ENCODE peak calls at places on chromosomes 5 and 9, in nine cellular contexts. One of them, this sample, is unnamed.

GRCh38 chr5:19903611-19904010 is 84.4 kb downstream of the CDH18 start:
- DNase-seq in breast epithelium: no peak
- DNase-seq in HCT116: no peak
- DNase-seq in BJ: no peak
- DNase-seq in hepatocyte: no peak
- DNase-seq in endothelial cell of umbilical vein: no peak
- DNase-seq in tibial artery: no peak
- DNase-seq in suprapubic skin: no peak
- DNase-seq in MM.1S: no peak
- DNase-seq in this sample: no peak

GRCh38 chr9:93669116-93669957 is 93.0 kb downstream of the PHF2 start:
- DNase-seq in tibial artery: peak; percentile 19
- DNase-seq in breast epithelium: peak; percentile 14
- DNase-seq in suprapubic skin: peak; percentile 69
- DNase-seq in endothelial cell of umbilical vein: no peak
- DNase-seq in BJ: no peak
- DNase-seq in hepatocyte: no peak
- DNase-seq in HCT116: no peak
- DNase-seq in MM.1S: no peak
- DNase-seq in this sample: no peak

GRCh38 chr9:75907329-75907728 is 16.9 kb downstream of the PCSK5 start:
- DNase-seq in breast epithelium: no peak
- DNase-seq in BJ: no peak
- DNase-seq in HCT116: no peak
- DNase-seq in hepatocyte: peak; percentile 59
- DNase-seq in MM.1S: no peak
- DNase-seq in suprapubic skin: no peak
- DNase-seq in endothelial cell of umbilical vein: peak; percentile 29
- DNase-seq in tibial artery: no peak
- DNase-seq in this sample: peak; percentile 64

GRCh38 chr5:136375920-136376319 is 10.6 kb upstream of the TRPC7 start:
- DNase-seq in MM.1S: no peak
- DNase-seq in hepatocyte: no peak
- DNase-seq in suprapubic skin: no peak
- DNase-seq in tibial artery: no peak
- DNase-seq in endothelial cell of umbilical vein: no peak
- DNase-seq in HCT116: no peak
- DNase-seq in breast epithelium: no peak
- DNase-seq in BJ: no peak
- DNase-seq in this sample: no peak

GRCh38 chr5:5497132-5497748 is 74.8 kb downstream of the ICE1 start:
- DNase-seq in suprapubic skin: no peak
- DNase-seq in breast epithelium: no peak
- DNase-seq in HCT116: peak; percentile 26
- DNase-seq in BJ: no peak
- DNase-seq in endothelial cell of umbilical vein: peak; percentile 37
- DNase-seq in tibial artery: peak; percentile 36
- DNase-seq in MM.1S: peak; percentile 64
- DNase-seq in hepatocyte: peak; percentile 80
- DNase-seq in this sample: peak; percentile 56

GRCh38 chr9:107284636-107285035 is 1.6 kb downstream of the RAD23B start:
- DNase-seq in hepatocyte: no peak
- DNase-seq in suprapubic skin: no peak
- DNase-seq in endothelial cell of umbilical vein: peak; percentile 24
- DNase-seq in breast epithelium: no peak
- DNase-seq in MM.1S: peak; percentile 68
- DNase-seq in BJ: no peak
- DNase-seq in tibial artery: no peak
- DNase-seq in HCT116: no peak
- DNase-seq in this sample: no peak

GRCh38 chr5:153654444-153654843 is 164.0 kb downstream of the GRIA1 start:
- DNase-seq in MM.1S: no peak
- DNase-seq in hepatocyte: no peak
- DNase-seq in tibial artery: no peak
- DNase-seq in breast epithelium: no peak
- DNase-seq in suprapubic skin: no peak
- DNase-seq in HCT116: no peak
- DNase-seq in BJ: peak; percentile 71
- DNase-seq in endothelial cell of umbilical vein: no peak
- DNase-seq in this sample: no peak

GRCh38 chr9:18185196-18185595 is 288.8 kb upstream of the ADAMTSL1 start:
- DNase-seq in suprapubic skin: no peak
- DNase-seq in hepatocyte: peak; percentile 60
- DNase-seq in HCT116: no peak
- DNase-seq in MM.1S: peak; percentile 56
- DNase-seq in endothelial cell of umbilical vein: no peak
- DNase-seq in BJ: no peak
- DNase-seq in breast epithelium: no peak
- DNase-seq in tibial artery: no peak
- DNase-seq in this sample: no peak

GRCh38 chr5:41507501-41507900 is 2.9 kb downstream of the PLCXD3 start:
- DNase-seq in breast epithelium: no peak
- DNase-seq in MM.1S: no peak
- DNase-seq in hepatocyte: no peak
- DNase-seq in HCT116: no peak
- DNase-seq in BJ: no peak
- DNase-seq in suprapubic skin: no peak
- DNase-seq in endothelial cell of umbilical vein: no peak
- DNase-seq in tibial artery: no peak
- DNase-seq in this sample: no peak

GRCh38 chr9:136385015-136385414 is 11.5 kb upstream of the CARD9 start:
- DNase-seq in HCT116: no peak
- DNase-seq in suprapubic skin: no peak
- DNase-seq in BJ: no peak
- DNase-seq in tibial artery: no peak
- DNase-seq in breast epithelium: no peak
- DNase-seq in MM.1S: no peak
- DNase-seq in endothelial cell of umbilical vein: no peak
- DNase-seq in hepatocyte: no peak
- DNase-seq in this sample: no peak
- H3K36me3 ChIP-seq in HCT116: peaks cover 38% of the 10 kb centered on the region
- H3K36me3 ChIP-seq in suprapubic skin: peaks cover 92% of the 10 kb centered on the region
- H3K36me3 ChIP-seq in BJ: peaks cover 39% of the 10 kb centered on the region
- H3K36me3 ChIP-seq in tibial artery: peaks cover 47% of the 10 kb centered on the region
- H3K36me3 ChIP-seq in breast epithelium: no peaks in the 10 kb centered on the region
- H3K36me3 ChIP-seq in MM.1S: no peaks in the 10 kb centered on the region
- H3K36me3 ChIP-seq in endothelial cell of umbilical vein: peaks cover 4% of the 10 kb centered on the region
- H3K36me3 ChIP-seq in hepatocyte: no peaks in the 10 kb centered on the region
- H3K36me3 ChIP-seq in this sample: peaks cover 85% of the 10 kb centered on the region

GRCh38 chr9:121074370-121075250 is at the start of gene CNTRL:
- DNase-seq in HCT116: peak; percentile 54
- DNase-seq in tibial artery: peak; percentile 95
- DNase-seq in hepatocyte: peak; percentile 93
- DNase-seq in BJ: no peak
- DNase-seq in MM.1S: peak; percentile 90
- DNase-seq in suprapubic skin: peak; percentile 95
- DNase-seq in breast epithelium: peak; percentile 85
- DNase-seq in endothelial cell of umbilical vein: peak; percentile 86
- DNase-seq in this sample: peak; percentile 83

GRCh38 chr9:121071356-121071755 is 3.4 kb upstream of the CNTRL start:
- DNase-seq in BJ: no peak
- DNase-seq in breast epithelium: no peak
- DNase-seq in hepatocyte: no peak
- DNase-seq in MM.1S: peak; percentile 36
- DNase-seq in endothelial cell of umbilical vein: no peak
- DNase-seq in suprapubic skin: no peak
- DNase-seq in tibial artery: no peak
- DNase-seq in HCT116: no peak
- DNase-seq in this sample: no peak

GRCh38 chr9:121073038-121073437 is 1.7 kb upstream of the CNTRL start:
- DNase-seq in HCT116: no peak
- DNase-seq in endothelial cell of umbilical vein: peak; percentile 14
- DNase-seq in breast epithelium: peak; percentile 43
- DNase-seq in BJ: no peak
- DNase-seq in hepatocyte: peak; percentile 16
- DNase-seq in MM.1S: no peak
- DNase-seq in tibial artery: peak; percentile 81
- DNase-seq in suprapubic skin: peak; percentile 82
- DNase-seq in this sample: no peak

GRCh38 chr9:121075251-121076036 is 689 bp downstream of the CNTRL start:
- DNase-seq in endothelial cell of umbilical vein: no peak
- DNase-seq in breast epithelium: no peak
- DNase-seq in BJ: no peak
- DNase-seq in HCT116: no peak
- DNase-seq in hepatocyte: peak; percentile 22
- DNase-seq in tibial artery: no peak
- DNase-seq in suprapubic skin: no peak
- DNase-seq in MM.1S: peak; percentile 62
- DNase-seq in this sample: no peak
- TF ChIP-seq CTCF in endothelial cell of umbilical vein: no peak
- TF ChIP-seq CTCF in breast epithelium: no peak
- TF ChIP-seq CTCF in BJ: no peak
- TF ChIP-seq CTCF in HCT116: no peak
- TF ChIP-seq CTCF in hepatocyte: no peak
- TF ChIP-seq CTCF in tibial artery: no peak
- TF ChIP-seq CTCF in suprapubic skin: no peak
- TF ChIP-seq CTCF in MM.1S: peak; percentile 45
- TF ChIP-seq CTCF in this sample: no peak

GRCh38 chr5:66408561-66408960 is 187.6 kb upstream of the MAST4 start:
- DNase-seq in tibial artery: no peak
- DNase-seq in BJ: no peak
- DNase-seq in hepatocyte: no peak
- DNase-seq in suprapubic skin: no peak
- DNase-seq in MM.1S: no peak
- DNase-seq in breast epithelium: no peak
- DNase-seq in endothelial cell of umbilical vein: no peak
- DNase-seq in HCT116: no peak
- DNase-seq in this sample: no peak
- H3K27me3 ChIP-seq in tibial artery: no peaks in the 10 kb centered on the region
- H3K27me3 ChIP-seq in BJ: no peaks in the 10 kb centered on the region
- H3K27me3 ChIP-seq in hepatocyte: no peaks in the 10 kb centered on the region
- H3K27me3 ChIP-seq in suprapubic skin: no peaks in the 10 kb centered on the region
- H3K27me3 ChIP-seq in MM.1S: no peaks in the 10 kb centered on the region
- H3K27me3 ChIP-seq in breast epithelium: no peaks in the 10 kb centered on the region
- H3K27me3 ChIP-seq in endothelial cell of umbilical vein: no peaks in the 10 kb centered on the region
- H3K27me3 ChIP-seq in HCT116: peaks cover 4% of the 10 kb centered on the region
- H3K27me3 ChIP-seq in this sample: no peaks in the 10 kb centered on the region

DNA sequence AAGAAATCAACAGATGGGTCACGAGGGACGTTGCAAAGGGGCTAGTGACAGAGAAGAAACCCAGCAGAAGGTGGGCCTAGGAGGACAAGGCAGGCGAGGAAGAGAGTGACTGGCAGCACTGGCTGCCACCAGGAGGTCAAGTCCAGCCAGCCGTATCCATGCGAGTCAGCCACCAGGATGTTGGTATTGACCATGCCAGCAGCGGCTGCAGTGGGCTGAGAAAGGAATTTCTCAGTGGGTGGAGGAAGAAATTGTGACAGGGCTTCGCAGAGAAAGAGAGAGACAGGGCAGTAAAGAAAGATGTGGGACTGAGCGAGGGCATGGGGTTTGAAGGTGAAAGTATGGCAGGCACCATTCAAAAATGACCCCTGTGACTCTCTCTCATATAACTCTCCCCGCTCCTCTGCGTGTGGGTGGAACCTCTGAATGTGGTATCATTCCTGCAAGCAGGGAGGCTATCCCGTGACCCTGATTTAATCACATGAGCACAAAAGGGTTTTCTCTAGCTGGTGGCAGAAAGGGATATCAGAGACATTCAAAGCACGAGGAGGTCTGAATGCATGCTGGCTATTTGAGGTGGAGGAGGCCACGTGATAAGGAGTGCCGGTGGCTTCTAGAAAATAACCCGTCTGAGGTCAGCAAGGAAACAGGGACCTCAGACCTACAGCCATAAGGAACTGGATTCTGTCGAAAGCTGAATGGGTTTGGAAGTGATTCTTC is 45.4 kb upstream of the FBXW11 start:
- DNase-seq in MM.1S: no peak
- DNase-seq in suprapubic skin: no peak
- DNase-seq in hepatocyte: no peak
- DNase-seq in HCT116: no peak
- DNase-seq in tibial artery: no peak
- DNase-seq in endothelial cell of umbilical vein: no peak
- DNase-seq in breast epithelium: no peak
- DNase-seq in BJ: no peak
- DNase-seq in this sample: no peak
- H3K36me3 ChIP-seq in MM.1S: peaks cover 5% of the 10 kb centered on the region
- H3K36me3 ChIP-seq in suprapubic skin: peaks cover 48% of the 10 kb centered on the region
- H3K36me3 ChIP-seq in hepatocyte: no peaks in the 10 kb centered on the region
- H3K36me3 ChIP-seq in HCT116: peaks cover 2% of the 10 kb centered on the region
- H3K36me3 ChIP-seq in tibial artery: no peaks in the 10 kb centered on the region
- H3K36me3 ChIP-seq in endothelial cell of umbilical vein: peaks cover 3% of the 10 kb centered on the region
- H3K36me3 ChIP-seq in breast epithelium: no peaks in the 10 kb centered on the region
- H3K36me3 ChIP-seq in BJ: peaks cover 38% of the 10 kb centered on the region
- H3K36me3 ChIP-seq in this sample: peaks cover 62% of the 10 kb centered on the region

GRCh38 chr9:129885670-129886106 is 50.4 kb downstream of the USP20 start:
- DNase-seq in breast epithelium: peak; percentile 86
- DNase-seq in hepatocyte: peak; percentile 95
- DNase-seq in suprapubic skin: peak; percentile 97
- DNase-seq in BJ: peak; percentile 63
- DNase-seq in tibial artery: peak; percentile 91
- DNase-seq in endothelial cell of umbilical vein: peak; percentile 90
- DNase-seq in MM.1S: peak; percentile 90
- DNase-seq in HCT116: peak; percentile 57
- DNase-seq in this sample: peak; percentile 86

GRCh38 chr9:129886226-129887174 is 51.2 kb downstream of the USP20 start:
- DNase-seq in BJ: no peak
- DNase-seq in suprapubic skin: no peak
- DNase-seq in endothelial cell of umbilical vein: peak; percentile 55
- DNase-seq in HCT116: no peak
- DNase-seq in hepatocyte: no peak
- DNase-seq in tibial artery: no peak
- DNase-seq in breast epithelium: no peak
- DNase-seq in MM.1S: peak; percentile 58
- DNase-seq in this sample: no peak

GRCh38 chr9:129884220-129885017 is 49.2 kb downstream of the USP20 start:
- DNase-seq in hepatocyte: peak; percentile 95
- DNase-seq in breast epithelium: peak; percentile 82
- DNase-seq in HCT116: peak; percentile 64
- DNase-seq in suprapubic skin: peak; percentile 95
- DNase-seq in tibial artery: peak; percentile 88
- DNase-seq in endothelial cell of umbilical vein: peak; percentile 80
- DNase-seq in BJ: peak; percentile 48
- DNase-seq in MM.1S: peak; percentile 96
- DNase-seq in this sample: peak; percentile 52

GRCh38 chr9:129887210-129888084 is 52.2 kb downstream of the USP20 start:
- DNase-seq in BJ: no peak
- DNase-seq in tibial artery: peak; percentile 54
- DNase-seq in suprapubic skin: no peak
- DNase-seq in MM.1S: peak; percentile 72
- DNase-seq in endothelial cell of umbilical vein: peak; percentile 23
- DNase-seq in HCT116: no peak
- DNase-seq in hepatocyte: no peak
- DNase-seq in breast epithelium: no peak
- DNase-seq in this sample: peak; percentile 73

DNA sequence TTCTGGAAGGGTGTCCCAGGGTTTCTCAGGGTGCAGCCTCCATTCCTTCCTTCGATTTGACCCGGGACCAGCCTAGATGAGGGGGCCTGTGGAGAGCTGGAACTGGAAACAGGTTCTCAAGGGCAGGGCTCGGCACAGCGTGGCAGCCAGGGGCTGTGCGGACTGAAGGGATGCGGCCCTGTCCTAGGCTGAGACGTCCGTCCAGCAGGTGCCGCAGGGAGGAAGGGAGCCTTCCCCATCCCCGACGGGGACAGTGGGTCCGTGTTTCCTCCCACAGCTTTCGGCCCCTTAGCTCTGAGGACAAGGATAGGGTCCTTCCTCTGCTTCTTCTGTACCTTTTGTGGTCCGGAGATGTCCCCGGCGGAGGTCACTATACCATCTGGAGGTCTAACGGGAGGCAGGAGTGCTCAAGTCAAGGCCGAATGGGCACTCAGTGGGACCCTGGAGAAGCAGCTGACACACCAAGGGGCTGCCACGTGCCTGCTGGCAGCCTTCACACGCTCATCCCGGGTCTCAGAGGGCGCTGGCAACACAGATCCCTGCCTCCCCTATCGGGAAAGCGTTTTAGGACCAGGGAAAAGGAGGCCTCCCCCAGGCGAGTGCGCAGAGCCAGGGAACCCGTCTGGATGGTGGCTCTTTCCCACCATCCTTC is 49.9 kb downstream of the USP20 start:
- DNase-seq in HCT116: no peak
- DNase-seq in endothelial cell of umbilical vein: peak; percentile 28
- DNase-seq in tibial artery: peak; percentile 45
- DNase-seq in BJ: no peak
- DNase-seq in MM.1S: peak; percentile 57
- DNase-seq in breast epithelium: no peak
- DNase-seq in suprapubic skin: no peak
- DNase-seq in hepatocyte: no peak
- DNase-seq in this sample: no peak
- TF ChIP-seq CTCF in HCT116: no peak
- TF ChIP-seq CTCF in endothelial cell of umbilical vein: no peak
- TF ChIP-seq CTCF in tibial artery: no peak
- TF ChIP-seq CTCF in BJ: peak; percentile 43
- TF ChIP-seq CTCF in MM.1S: peak; percentile 57
- TF ChIP-seq CTCF in breast epithelium: no peak
- TF ChIP-seq CTCF in suprapubic skin: no peak
- TF ChIP-seq CTCF in hepatocyte: no peak
- TF ChIP-seq CTCF in this sample: peak; percentile 33